ENCODE peak calls at places on chromosome 14, in five cellular contexts. Q is cardiac muscle cell, N is A549, J is endodermal cell, H is lower leg skin. C is an unnamed sample.

GRCh38 chr14:22668417-22668816 is 24.3 kb upstream of the OR6J1 start:
- DNase-seq in J (no peak), Q (peak; percentile 80), N (peak; percentile 24), H (no peak), C (no peak)

GRCh38 chr14:56334458-56334857 is 216.2 kb downstream of the PELI2 start:
- DNase-seq in J (no peak), H (no peak), N (no peak), Q (no peak), C (no peak)

GRCh38 chr14:106883218-106883692 is 1356.9 kb downstream of the TMEM121 start:
- DNase-seq in N (peak; percentile 75), Q (no peak), J (peak; percentile 48), H (no peak), C (peak; percentile 64)

GRCh38 chr14:102539544-102540309 is 30.2 kb upstream of the ANKRD9 start:
- DNase-seq in N (no peak), H (no peak), Q (peak; percentile 98), J (no peak), C (peak; percentile 99)

GRCh38 chr14:104865631-104866441 is 768 bp downstream of the CEP170B start:
- DNase-seq in H (peak; percentile 59), Q (peak; percentile 73), J (peak; percentile 89), N (peak; percentile 58), C (peak; percentile 30)

GRCh38 chr14:87745507-87746118 is 247.4 kb downstream of the GALC start:
- DNase-seq in J (peak; percentile 85), H (no peak), Q (peak; percentile 40), N (peak; percentile 37), C (peak; percentile 35)

GRCh38 chr14:99586761-99587462 is 17.1 kb downstream of the CCDC85C start:
- DNase-seq in H (no peak), N (no peak), Q (no peak), J (no peak), C (no peak)

GRCh38 chr14:58315606-58316005 is 17.3 kb downstream of the ARID4A start:
- DNase-seq in H (no peak), Q (no peak), J (no peak), N (no peak), C (no peak)

GRCh38 chr14:70622111-70622712 is 19.5 kb upstream of the TTC9 start:
- DNase-seq in J (peak; percentile 91), N (peak; percentile 58), H (no peak), Q (peak; percentile 37), C (peak; percentile 25)

GRCh38 chr14:100211893-100212292 is 27.1 kb upstream of the YY1 start:
- DNase-seq in Q (no peak), N (no peak), J (no peak), H (no peak), C (no peak)

GRCh38 chr14:98018626-98019025 is 1221.4 kb downstream of the VRK1 start:
- DNase-seq in N (no peak), H (no peak), J (no peak), Q (no peak), C (no peak)

GRCh38 chr14:104105071-104105821 is 19.7 kb downstream of the ASPG start:
- DNase-seq in N (no peak), Q (no peak), H (no peak), J (peak; percentile 48), C (no peak)

GRCh38 chr14:66432334-66432733 is 53.8 kb upstream of the CCDC196 start:
- DNase-seq in H (no peak), J (no peak), N (no peak), Q (no peak), C (no peak)

GRCh38 chr14:64444984-64445845 is 20.1 kb upstream of the AKAP5 start:
- DNase-seq in J (no peak), N (peak; percentile 41), H (no peak), Q (peak; percentile 93), C (peak; percentile 34)

GRCh38 chr14:39469094-39469710 is 37.0 kb upstream of the FBXO33 start:
- DNase-seq in J (peak; percentile 85), N (peak; percentile 35), Q (peak; percentile 30), H (no peak), C (peak; percentile 55)

GRCh38 chr14:99351166-99352007 is 79.4 kb upstream of the BCL11B start:
- DNase-seq in N (peak; percentile 14), H (no peak), Q (no peak), J (no peak), C (no peak)

GRCh38 chr14:22980672-22981089 is 1.7 kb downstream of the AJUBA start:
- DNase-seq in N (peak; percentile 58), J (peak; percentile 88), H (peak; percentile 25), Q (peak; percentile 60), C (no peak)

GRCh38 chr14:104752338-104752734 is 611 bp upstream of the SIVA1 start:
- DNase-seq in Q (no peak), H (no peak), J (no peak), N (no peak), C (no peak)

GRCh38 chr14:70981005-70981952 is 74.0 kb downstream of the PCNX1 start:
- DNase-seq in Q (no peak), N (no peak), H (no peak), J (no peak), C (no peak)

GRCh38 chr14:83779266-83779665 is 1750.7 kb upstream of the FLRT2 start:
- DNase-seq in J (no peak), N (no peak), Q (peak; percentile 20), H (no peak), C (no peak)

GRCh38 chr14:32109676-32110075 is 32.6 kb downstream of the ARHGAP5 start:
- DNase-seq in N (no peak), H (no peak), Q (peak; percentile 52), J (no peak), C (no peak)

GRCh38 chr14:102958461-102958860 is 36.0 kb downstream of the AMN start:
- DNase-seq in N (no peak), Q (no peak), J (no peak), H (no peak), C (no peak)

GRCh38 chr14:45526715-45527549 is 273.9 kb upstream of the MIS18BP1 start:
- DNase-seq in H (no peak), J (peak; percentile 85), N (peak; percentile 57), Q (no peak), C (peak; percentile 51)

GRCh38 chr14:89576132-89576923 is 159.3 kb upstream of the FOXN3 start:
- DNase-seq in Q (no peak), N (no peak), J (peak; percentile 71), H (no peak), C (no peak)

GRCh38 chr14:92659765-92660561 is 88.5 kb downstream of the LGMN start:
- DNase-seq in Q (peak; percentile 76), N (no peak), H (peak; percentile 83), J (no peak), C (no peak)

GRCh38 chr14:105878125-105878524 is 351.7 kb downstream of the TMEM121 start:
- DNase-seq in J (peak; percentile 7), H (no peak), N (no peak), Q (no peak), C (no peak)

GRCh38 chr14:50964683-50965390 is 20.6 kb upstream of the PYGL start:
- DNase-seq in N (peak; percentile 76), H (peak; percentile 39), Q (peak; percentile 97), J (no peak), C (no peak)

GRCh38 chr14:36660736-36661505 is 739 bp upstream of the PAX9 start:
- DNase-seq in N (no peak), Q (no peak), J (no peak), H (no peak), C (no peak)

DNA sequence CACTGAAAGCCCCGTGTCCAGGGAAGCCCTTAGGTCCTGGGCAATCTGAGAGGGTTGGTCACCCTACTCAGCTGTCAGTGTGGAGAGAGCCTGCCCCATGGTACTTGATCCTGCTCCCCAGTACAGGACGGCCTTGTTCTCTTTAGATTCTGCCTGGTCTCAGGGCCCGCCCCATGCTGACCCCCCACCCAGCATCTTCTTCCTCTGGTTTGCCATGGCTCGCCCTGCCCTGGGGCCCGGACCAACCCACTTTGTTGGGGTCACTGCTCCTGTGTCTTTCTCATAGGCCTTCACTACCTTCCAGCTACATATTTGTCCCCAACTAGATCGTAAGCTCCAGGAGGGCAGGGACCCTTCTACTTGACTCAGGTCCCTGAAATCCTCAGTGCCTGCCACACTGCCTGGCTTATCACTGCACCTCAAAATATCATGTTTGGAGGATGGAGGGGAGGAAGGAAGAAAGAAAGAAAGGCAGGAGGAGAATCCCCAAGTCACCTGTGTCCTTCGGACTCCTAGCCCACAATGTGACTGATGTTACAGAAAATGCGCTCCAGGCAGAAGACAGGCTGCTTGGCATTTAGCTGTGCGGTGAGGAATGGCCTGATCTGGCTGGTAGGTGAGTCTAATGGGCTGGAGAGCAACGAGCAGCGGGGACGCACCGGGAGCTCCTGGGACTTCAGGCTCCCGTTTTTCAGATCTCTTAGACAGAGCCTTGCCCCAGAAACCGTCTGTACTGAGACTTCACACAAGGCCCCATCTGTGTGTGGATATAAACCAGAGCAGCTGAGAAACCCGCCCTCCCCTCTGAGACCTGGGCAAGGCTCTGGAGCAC is 66.1 kb downstream of the C14orf132 start:
- DNase-seq in Q (no peak), N (no peak), J (no peak), H (no peak), C (no peak)
- TF ChIP-seq CTCF in Q (no peak), N (no peak), J (no peak), H (no peak), C (no peak)

DNA sequence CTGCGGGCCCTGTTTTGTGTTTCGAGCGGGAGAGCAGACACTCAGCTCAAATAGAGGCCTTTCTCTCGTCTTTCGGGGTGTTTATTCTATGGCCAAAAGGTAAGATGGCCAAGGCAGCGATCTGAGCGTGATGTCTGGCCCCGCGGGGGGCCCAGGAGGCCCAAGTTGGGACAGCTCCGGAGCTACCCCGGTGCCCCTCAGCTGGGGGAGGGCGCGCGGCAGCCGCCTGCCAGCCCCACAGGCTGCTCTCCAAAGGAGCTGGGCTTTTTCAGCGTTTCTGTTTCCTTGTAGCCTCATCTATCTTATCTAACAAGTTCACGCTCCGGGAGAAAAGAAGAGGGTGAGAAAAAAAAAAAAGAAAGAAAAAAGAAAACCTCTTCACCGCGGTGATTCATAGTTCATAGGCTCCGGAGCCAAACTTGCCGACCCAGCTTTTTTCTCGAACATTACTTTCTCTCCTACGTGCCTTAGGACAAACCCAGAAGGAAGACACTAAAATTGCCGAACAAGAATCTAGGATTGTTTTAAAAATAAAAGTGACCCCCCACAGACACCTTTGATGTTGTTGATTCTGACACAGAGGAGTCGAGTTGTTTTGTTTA is 7.4 kb upstream of the FOXG1 start:
- DNase-seq in J (peak; percentile 77), Q (peak; percentile 16), N (no peak), H (no peak), C (no peak)
- H3K4me3 ChIP-seq in J (peak overlapping the region; percentile 80), Q (peak overlapping the region; percentile 10), N (no peak overlapping the region), H (no peak overlapping the region), C (no peak overlapping the region)

DNA sequence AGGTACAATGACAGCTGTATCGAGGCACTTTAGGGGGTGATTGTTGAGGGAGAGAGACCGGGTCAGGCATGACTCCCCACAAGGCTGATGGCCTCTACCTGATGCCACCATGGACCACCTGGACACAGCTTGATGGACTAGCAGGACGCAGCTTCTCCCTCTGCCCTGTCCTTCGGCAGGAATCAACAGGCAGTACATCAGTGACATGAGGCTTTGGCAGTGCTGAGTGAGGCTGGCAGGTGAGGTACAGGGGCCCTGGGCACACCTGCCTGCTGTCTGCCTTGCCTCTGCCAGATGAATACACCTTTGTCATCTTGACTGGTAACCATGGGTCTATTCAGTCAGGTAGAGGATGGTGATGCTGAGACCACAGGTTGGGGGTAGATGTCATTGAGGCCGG is 25.3 kb upstream of the ESRRB start:
- DNase-seq in H (no peak), J (no peak), N (no peak), Q (no peak), C (no peak)
- TF ChIP-seq CTCF in H (no peak), J (no peak), N (no peak), Q (no peak), C (no peak)

GRCh38 chr14:91482278-91483023 is 27.7 kb downstream of the PPP4R3A start:
- DNase-seq in J (no peak), Q (peak; percentile 60), H (no peak), N (no peak), C (no peak)

GRCh38 chr14:91473046-91473445 is 37.1 kb downstream of the PPP4R3A start:
- DNase-seq in H (no peak), Q (no peak), J (no peak), N (no peak), C (no peak)

GRCh38 chr14:91477388-91477787 is 32.7 kb downstream of the PPP4R3A start:
- DNase-seq in Q (no peak), H (no peak), J (no peak), N (no peak), C (no peak)
- H3K4me3 ChIP-seq in Q (no peak overlapping the region), H (no peak overlapping the region), J (no peak overlapping the region), N (no peak overlapping the region), C (no peak overlapping the region)